ENCODE peak calls at places on chromosomes 5 and 9, in seven cellular contexts. C is foreskin fibroblast; N is CD8-positive, alpha-beta memory T cell; U is cardiac muscle cell; H is choroid plexus epithelial cell; T is aorta; I is IMR-90. E is an unnamed sample.

GRCh38 chr5:141258464-141258863 is 13.3 kb downstream of the PCDHB15 start:
- DNase-seq in U (no peak), N (no peak), T (no peak), H (no peak), I (no peak), C (no peak), E (no peak)

GRCh38 chr9:129126789-129127618 is 15.8 kb downstream of the PTPA start:
- DNase-seq in U (no peak), I (no peak), T (no peak), H (no peak), C (no peak), N (no peak), E (no peak)

GRCh38 chr5:89930591-89931383 is 478.8 kb downstream of the CETN3 start:
- DNase-seq in H (peak), N (no peak), T (no peak), C (peak), U (no peak), I (peak), E (peak)

GRCh38 chr5:61332891-61333350 is 863 bp downstream of the ZSWIM6 start:
- DNase-seq in N (peak), H (peak), U (peak), T (peak), C (peak), I (peak), E (peak)

GRCh38 chr5:124477002-124477546 is 269.4 kb downstream of the ZNF608 start:
- DNase-seq in H (no peak), I (no peak), U (no peak), C (no peak), N (no peak), T (no peak), E (no peak)

GRCh38 chr5:102663771-102664530 is 91.2 kb upstream of the PAM start:
- DNase-seq in H (peak), T (no peak), C (no peak), I (no peak), N (no peak), U (no peak), E (peak)

GRCh38 chr5:74237746-74238145 is 402.8 kb downstream of the ENC1 start:
- DNase-seq in I (no peak), T (no peak), N (no peak), C (no peak), H (no peak), U (no peak), E (no peak)

GRCh38 chr5:178793696-178794095 is 63.2 kb upstream of the ZNF354A start:
- DNase-seq in U (no peak), N (no peak), C (no peak), T (peak), I (no peak), H (no peak), E (no peak)

GRCh38 chr9:126860077-126860756 is at the start of gene ZBTB34:
- DNase-seq in T (peak), N (peak), U (peak), C (no peak), H (peak), I (peak), E (peak)

GRCh38 chr5:36660397-36661049 is 54.1 kb downstream of the SLC1A3 start:
- DNase-seq in I (no peak), T (no peak), H (no peak), N (no peak), C (no peak), U (no peak), E (no peak)

GRCh38 chr5:142320427-142320732 is 4.4 kb downstream of the SPRY4 start:
- DNase-seq in C (no peak), I (no peak), N (no peak), U (no peak), H (peak), T (no peak), E (peak)

GRCh38 chr9:86354882-86355399 is 731 bp upstream of the TUT7 start:
- DNase-seq in U (no peak), I (no peak), H (peak), C (no peak), T (no peak), N (no peak), E (no peak)

GRCh38 chr5:32504923-32505596 is 60.5 kb upstream of the ZFR start:
- DNase-seq in H (peak), I (peak), C (peak), T (no peak), N (no peak), U (peak), E (peak)

GRCh38 chr9:127341152-127341551 is 55.8 kb upstream of the SLC2A8 start:
- DNase-seq in C (no peak), T (no peak), N (no peak), H (no peak), U (no peak), I (no peak), E (no peak)

GRCh38 chr9:136170291-136170901 is 34.5 kb downstream of the LHX3 start:
- DNase-seq in T (no peak), U (peak), H (peak), C (no peak), I (no peak), N (peak), E (peak)

GRCh38 chr5:92927291-92927778 is 653.7 kb downstream of the NR2F1-AS1 start:
- DNase-seq in N (no peak), U (no peak), C (peak), I (no peak), H (no peak), T (no peak), E (no peak)

GRCh38 chr9:967851-968641 is 8.4 kb upstream of the DMRT3 start:
- DNase-seq in N (no peak), C (no peak), T (no peak), H (no peak), I (peak), U (peak), E (no peak)

GRCh38 chr9:89946741-89947140 is 341.9 kb downstream of the GADD45G start:
- DNase-seq in H (no peak), I (no peak), N (no peak), C (no peak), T (no peak), U (no peak), E (no peak)

GRCh38 chr5:33023649-33024048 is 312.5 kb downstream of the NPR3 start:
- DNase-seq in C (no peak), U (no peak), N (no peak), T (no peak), H (peak), I (no peak), E (no peak)

GRCh38 chr9:70617033-70617432 is 202.6 kb upstream of the KLF9 start:
- DNase-seq in H (no peak), I (no peak), N (no peak), T (no peak), U (no peak), C (no peak), E (no peak)

GRCh38 chr5:55324815-55325418 is 17.1 kb downstream of the MTREX start:
- DNase-seq in I (peak), H (peak), N (peak), T (no peak), C (no peak), U (no peak), E (peak)

GRCh38 chr5:95858023-95858461 is 35.5 kb upstream of the GLRX start:
- DNase-seq in U (peak), N (no peak), C (peak), H (peak), I (peak), T (no peak), E (peak)

GRCh38 chr5:60101561-60101960 is 208.0 kb upstream of the PDE4D start:
- DNase-seq in H (peak), I (no peak), C (no peak), U (no peak), T (no peak), N (no peak), E (no peak)

GRCh38 chr9:120610975-120611689 is 31.2 kb upstream of the CDK5RAP2 start:
- DNase-seq in C (no peak), T (no peak), I (no peak), H (peak), U (no peak), N (no peak), E (no peak)

GRCh38 chr9:124778575-124779367 is 1.8 kb downstream of the OLFML2A start:
- DNase-seq in I (no peak), C (no peak), U (no peak), H (no peak), T (peak), N (no peak), E (no peak)

GRCh38 chr9:124781967-124782660 is 5.2 kb downstream of the OLFML2A start:
- DNase-seq in U (no peak), T (peak), N (no peak), C (no peak), H (no peak), I (no peak), E (no peak)

GRCh38 chr9:124779368-124780059 is 2.6 kb downstream of the OLFML2A start:
- DNase-seq in T (peak), I (peak), N (no peak), U (peak), H (peak), C (peak), E (peak)

GRCh38 chr9:124780757-124781151 is 3.8 kb downstream of the OLFML2A start:
- DNase-seq in U (no peak), H (no peak), I (no peak), N (no peak), T (peak), C (no peak), E (no peak)

GRCh38 chr9:124780060-124780756 is 3.3 kb downstream of the OLFML2A start:
- DNase-seq in U (no peak), C (no peak), N (no peak), T (peak), H (peak), I (no peak), E (no peak)
- H3K4me3 ChIP-seq in U (no peak), C (no peak), N (no peak), T (no peak), H (no peak), I (no peak), E (no peak)

GRCh38 chr5:151730381-151730780 is 28.1 kb downstream of the ATOX1 start:
- DNase-seq in C (no peak), I (no peak), N (no peak), U (no peak), T (no peak), H (no peak), E (no peak)
- H3K4me3 ChIP-seq in C (no peak), I (no peak), N (no peak), U (no peak), T (no peak), H (no peak), E (no peak)

GRCh38 chr5:170136493-170136892 is 30.8 kb downstream of the FOXI1 start:
- DNase-seq in C (no peak), U (no peak), I (no peak), N (no peak), H (no peak), T (no peak), E (no peak)
- H3K4me3 ChIP-seq in C (no peak), U (no peak), I (no peak), N (no peak), H (no peak), T (no peak), E (no peak)

GRCh38 chr9:115115924-115116323 is 2.0 kb downstream of the TNC start:
- DNase-seq in C (peak), H (no peak), U (no peak), T (no peak), I (peak), N (no peak), E (peak)
- H3K4me3 ChIP-seq in C (peak), H (no peak), U (no peak), T (peak), I (peak), N (no peak), E (no peak)